ENCODE peak calls at places on chromosomes 12 and 14, in six cellular contexts. P is A549; E is activated CD8-positive, alpha-beta memory T cell treated with anti-CD3 and anti-CD28 coated beads, Interleukin-2, amount 50 U/mL, for 4 hours; S is A673; R is effector CD4-positive, alpha-beta T cell; C is lower leg skin. H is an unnamed sample.
A peak's percentile ranks its signal among the peaks of the same experiment; 100 is the strongest.

GRCh38 chr12:80837342-80837978 is 100.3 kb downstream of the LIN7A start:
- DNase-seq in E (no peak), R (no peak), C (no peak), S (peak; percentile 82), P (peak; percentile 6), H (peak; percentile 18)

GRCh38 chr14:100032749-100033148 is 32.5 kb upstream of the EVL start:
- DNase-seq in S (no peak), P (no peak), R (no peak), C (no peak), E (no peak), H (no peak)

GRCh38 chr14:77376380-77376770 is 519 bp downstream of the TMED8 start:
- DNase-seq in E (peak; percentile 25), P (peak; percentile 29), C (peak; percentile 19), S (peak; percentile 39), R (peak; percentile 2), H (peak; percentile 32)

GRCh38 chr12:125403145-125403789 is 338.0 kb downstream of the AACS start:
- DNase-seq in R (no peak), S (peak; percentile 62), E (no peak), C (no peak), P (no peak), H (peak; percentile 8)

GRCh38 chr12:122726056-122726558 is 4.5 kb downstream of the HCAR1 start:
- DNase-seq in E (no peak), S (no peak), P (no peak), R (no peak), C (no peak), H (no peak)

GRCh38 chr12:90390947-90391346 is 564.0 kb downstream of the CCER1 start:
- DNase-seq in E (no peak), C (no peak), P (no peak), S (no peak), R (no peak), H (no peak)

GRCh38 chr12:79668113-79668512 is 22.7 kb downstream of the PAWR start:
- DNase-seq in C (no peak), R (no peak), P (no peak), E (no peak), S (no peak), H (no peak)

GRCh38 chr14:88424573-88424972 is 39.1 kb downstream of the SPATA7 start:
- DNase-seq in C (no peak), R (no peak), P (no peak), S (no peak), E (no peak), H (no peak)

GRCh38 chr14:44896275-44897040 is 65.3 kb downstream of the KLHL28 start:
- DNase-seq in C (no peak), E (no peak), P (no peak), S (no peak), R (no peak), H (no peak)

GRCh38 chr12:5047094-5047493 is 3.4 kb downstream of the KCNA5 start:
- DNase-seq in S (no peak), C (no peak), P (no peak), E (no peak), R (no peak), H (no peak)